ENCODE peak calls at places on chromosomes 12 and 14, in four cellular contexts. S is sigmoid colon, K is IMR-90, M is mammary epithelial cell. L is an unnamed sample. For H3K36me3, the result is how much of the 10 kb centered on the place peaks cover.

GRCh38 chr12:110012137-110012536 is 12.9 kb downstream of the ANKRD13A start:
- DNase-seq in S (no peak), K (no peak), M (no peak), L (no peak)

GRCh38 chr12:123167329-123167728 is 16.4 kb upstream of the PITPNM2 start:
- DNase-seq in S (no peak), K (no peak), M (no peak), L (no peak)

GRCh38 chr14:72024043-72024407 is 91.8 kb downstream of the RGS6 start:
- DNase-seq in S (no peak), K (peak), M (peak), L (peak)

GRCh38 chr12:128268348-128268725 is 1.4 kb downstream of the TMEM132C start:
- DNase-seq in S (no peak), K (no peak), M (no peak), L (no peak)

GRCh38 chr12:62407587-62407986 is 59.0 kb upstream of the MON2 start:
- DNase-seq in S (no peak), K (no peak), M (no peak), L (no peak)

GRCh38 chr14:98926151-98926550 is 345.8 kb downstream of the BCL11B start:
- DNase-seq in S (peak), K (no peak), M (no peak), L (no peak)

GRCh38 chr12:48390026-48390425 is 39.3 kb upstream of the ZNF641 start:
- DNase-seq in S (no peak), K (no peak), M (no peak), L (no peak)

GRCh38 chr12:11779286-11779685 is 129.8 kb downstream of the ETV6 start:
- DNase-seq in S (no peak), K (peak), M (no peak), L (no peak)

GRCh38 chr12:92973614-92974013 is 44.5 kb upstream of the EEA1 start:
- DNase-seq in S (no peak), K (peak), M (peak), L (no peak)

GRCh38 chr14:57749267-57749666 is 116.6 kb downstream of the SLC35F4 start:
- DNase-seq in S (no peak), K (no peak), M (peak), L (no peak)

GRCh38 chr12:112617191-112617505 is 174.4 kb upstream of the RPH3A start:
- DNase-seq in S (no peak), K (no peak), M (no peak), L (no peak)

GRCh38 chr12:70571029-70571428 is 66.2 kb downstream of the PTPRB start:
- DNase-seq in S (no peak), K (no peak), M (no peak), L (no peak)

GRCh38 chr12:54239568-54239967 is 40.4 kb downstream of the CBX5 start:
- DNase-seq in S (no peak), K (no peak), M (no peak), L (no peak)

GRCh38 chr14:58501214-58501816 is 73.8 kb downstream of the KIAA0586 start:
- DNase-seq in S (no peak), K (peak), M (peak), L (peak)

GRCh38 chr12:107948675-107949074 is 174.2 kb downstream of the ASCL4 start:
- DNase-seq in S (no peak), K (no peak), M (no peak), L (no peak)

GRCh38 chr12:130547480-130548155 is 168.5 kb downstream of the RIMBP2 start:
- DNase-seq in S (no peak), K (no peak), M (no peak), L (no peak)

GRCh38 chr14:24436355-24437019 is 6.1 kb downstream of the SDR39U1 start:
- DNase-seq in S (peak), K (peak), M (peak), L (peak)

GRCh38 chr14:25111061-25111601 is 61.2 kb upstream of the STXBP6 start:
- DNase-seq in S (no peak), K (peak), M (peak), L (no peak)

GRCh38 chr12:64714551-64714968 is 44.6 kb downstream of the GNS start:
- DNase-seq in S (no peak), K (no peak), M (no peak), L (no peak)
- H3K4me3 ChIP-seq in S (no peak), K (no peak), M (no peak), L (no peak)

DNA sequence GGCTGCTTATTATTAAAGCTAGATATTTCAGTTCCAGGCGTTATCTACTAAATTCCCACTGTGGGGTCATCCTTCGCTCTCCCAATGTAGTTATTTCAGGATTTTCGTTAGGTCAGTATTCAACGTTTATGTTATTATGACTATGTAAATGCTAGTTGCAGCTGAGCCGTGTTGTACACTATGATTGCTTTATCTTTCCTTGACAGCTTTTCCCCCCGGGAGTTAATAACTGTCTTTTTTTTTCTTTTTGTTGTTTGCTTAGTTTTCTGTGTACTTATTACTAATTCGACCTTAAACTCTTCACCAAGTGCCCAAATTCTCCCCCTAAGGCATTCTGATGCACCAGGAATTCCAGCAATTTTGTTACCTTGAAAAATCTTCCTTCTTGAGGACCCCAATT is 48.5 kb downstream of the SUDS3 start:
- DNase-seq in S (no peak), K (no peak), M (no peak), L (no peak)
- H3K36me3 ChIP-seq in S (under half), K (under half), M (under half), L (under half)

GRCh38 chr14:104791425-104791824 is 4.1 kb downstream of the AKT1 start:
- DNase-seq in S (no peak), K (no peak), M (no peak), L (no peak)

GRCh38 chr14:104794099-104794498 is 1.4 kb downstream of the AKT1 start:
- DNase-seq in S (no peak), K (peak), M (peak), L (peak)

GRCh38 chr14:104793703-104793959 is 1.9 kb downstream of the AKT1 start:
- DNase-seq in S (no peak), K (no peak), M (no peak), L (no peak)

GRCh38 chr14:104792101-104792884 is 3.3 kb downstream of the AKT1 start:
- DNase-seq in S (no peak), K (no peak), M (no peak), L (peak)

GRCh38 chr14:104792945-104793702 is 2.4 kb downstream of the AKT1 start:
- DNase-seq in S (no peak), K (no peak), M (no peak), L (no peak)
- TF ChIP-seq CTCF in S (no peak), K (no peak), M (peak), L (no peak)

DNA sequence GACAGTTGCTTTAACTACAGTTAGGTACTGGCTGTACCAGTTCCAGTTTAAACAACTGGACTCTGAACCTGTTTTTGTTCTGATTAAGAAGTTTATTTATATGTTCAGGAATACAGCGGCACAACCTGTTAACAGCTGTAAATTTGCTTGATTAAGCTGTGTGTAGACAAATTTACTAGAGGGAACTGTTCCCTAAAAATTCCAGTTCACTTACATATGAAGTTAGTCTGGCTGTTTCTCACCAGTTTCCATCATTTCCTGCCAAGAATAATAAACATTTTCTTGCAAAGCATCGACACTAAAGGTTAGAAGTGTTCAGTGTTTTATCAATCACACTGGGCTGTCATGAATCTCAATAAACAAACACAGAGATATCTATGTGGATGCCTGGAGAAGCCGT is 192.1 kb downstream of the RAD51B start:
- DNase-seq in S (no peak), K (peak), M (no peak), L (no peak)
- H3K4me3 ChIP-seq in S (no peak), K (no peak), M (no peak), L (no peak)

GRCh38 chr14:74293621-74294020 is 9.1 kb downstream of the ABCD4 start:
- DNase-seq in S (no peak), K (no peak), M (no peak), L (no peak)
- H3K36me3 ChIP-seq in S (half or more), K (half or more), M (under half), L (under half)

DNA sequence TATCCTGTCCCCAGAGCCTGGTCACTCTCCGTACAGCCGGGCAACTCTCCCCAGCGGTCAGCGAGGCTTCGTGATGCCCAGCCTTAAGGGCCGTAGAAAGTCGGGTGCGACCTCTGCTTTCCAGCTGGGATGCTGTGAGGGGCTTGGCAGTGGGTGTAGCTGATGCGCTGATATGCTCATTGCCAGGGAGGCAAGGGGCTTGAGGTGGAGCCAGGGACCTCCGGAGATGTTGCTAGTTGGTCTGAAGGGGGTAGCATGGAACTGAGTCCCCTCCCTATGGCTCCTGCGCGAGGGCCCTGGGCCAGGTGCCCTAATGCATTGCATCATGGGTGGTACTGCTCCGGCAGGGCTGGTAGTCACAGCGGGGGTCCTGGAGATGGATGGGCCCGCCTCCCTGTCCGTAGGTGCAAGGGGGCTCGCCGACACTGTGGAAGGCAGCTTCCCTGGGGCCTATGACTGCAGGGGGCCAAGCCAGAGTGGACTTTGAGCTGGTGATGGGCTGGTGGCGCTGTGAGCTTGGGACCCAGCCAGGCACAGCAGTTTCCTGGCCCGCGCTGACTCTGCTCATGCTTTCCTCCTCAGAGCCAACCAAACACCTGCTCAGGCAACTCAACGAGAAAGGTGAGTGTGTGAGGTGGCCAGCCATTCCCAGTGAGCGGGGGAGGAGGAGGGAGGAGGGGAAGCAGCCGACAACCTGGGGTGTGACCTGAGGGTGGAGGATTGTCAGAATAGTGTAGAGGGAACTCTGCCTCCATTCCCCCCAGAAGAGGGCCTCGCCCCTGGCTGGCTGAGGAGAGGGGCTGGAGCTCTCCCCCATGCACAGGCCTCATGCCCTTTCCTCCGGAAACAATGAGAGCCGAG is 32.3 kb downstream of the PLEKHG3 start:
- DNase-seq in S (no peak), K (no peak), M (no peak), L (no peak)
- TF ChIP-seq CTCF in S (no peak), K (no peak), M (no peak), L (no peak)